ENCODE peak calls at places on chromosomes 12 and 14, in six cellular contexts. G is kidney tubule cell; B is CD8-positive, alpha-beta memory T cell; Q is GM04503; V is activated T-helper 9 cell treated with anti-CD3 and anti-CD28 coated beads, Interleukin-2, amount 50 U/mL, for 16 hours; S is T follicular helper cell. I is an unnamed sample.

GRCh38 chr12:47082283-47082962 is 2.7 kb upstream of the AMIGO2 start:
- DNase-seq in G (no peak), B (no peak), Q (no peak), V (no peak), S (no peak), I (no peak)

GRCh38 chr14:73726025-73726961 is 12.1 kb upstream of the PNMA1 start:
- DNase-seq in G (no peak), B (no peak), Q (no peak), V (no peak), S (no peak), I (no peak)

GRCh38 chr12:113162102-113163029 is 12.8 kb downstream of the CFAP73 start:
- DNase-seq in G (peak; percentile 37), B (no peak), Q (no peak), V (no peak), S (no peak), I (no peak)

GRCh38 chr12:7769999-7770398 is 5.0 kb downstream of the NANOGNB start:
- DNase-seq in G (no peak), B (no peak), Q (no peak), V (no peak), S (no peak), I (no peak)

GRCh38 chr14:50122291-50122690 is 5.9 kb upstream of the VCPKMT start:
- DNase-seq in G (peak; percentile 92), B (no peak), Q (no peak), V (no peak), S (no peak), I (no peak)

GRCh38 chr14:59097681-59098080 is 90.8 kb upstream of the DAAM1 start:
- DNase-seq in G (no peak), B (no peak), Q (no peak), V (no peak), S (no peak), I (no peak)

GRCh38 chr14:47278233-47278842 is 397.1 kb downstream of the MDGA2 start:
- DNase-seq in G (peak; percentile 52), B (no peak), Q (no peak), V (no peak), S (no peak), I (peak; percentile 50)

GRCh38 chr12:72074956-72075355 is 136.3 kb downstream of the TPH2 start:
- DNase-seq in G (peak; percentile 16), B (no peak), Q (no peak), V (no peak), S (no peak), I (no peak)

GRCh38 chr14:104301731-104302460 is 163.5 kb downstream of the KIF26A start:
- DNase-seq in G (no peak), B (no peak), Q (no peak), V (no peak), S (no peak), I (no peak)

GRCh38 chr14:105026033-105026785 is 5.3 kb upstream of the CDCA4 start:
- DNase-seq in G (peak; percentile 73), B (no peak), Q (no peak), V (no peak), S (no peak), I (no peak)

GRCh38 chr12:20400003-20400402 is 31.7 kb downstream of the PDE3A start:
- DNase-seq in G (no peak), B (no peak), Q (no peak), V (no peak), S (no peak), I (no peak)

GRCh38 chr14:73829526-73830431 is 21.9 kb upstream of the PTGR2 start:
- DNase-seq in G (peak; percentile 99), B (no peak), Q (peak; percentile 20), V (peak; percentile 10), S (no peak), I (peak; percentile 74)

GRCh38 chr14:54676822-54677708 is 110.1 kb downstream of the SAMD4A start:
- DNase-seq in G (peak; percentile 93), B (no peak), Q (peak; percentile 95), V (no peak), S (no peak), I (no peak)

GRCh38 chr12:25864287-25864686 is 94.2 kb upstream of the RASSF8 start:
- DNase-seq in G (no peak), B (no peak), Q (peak; percentile 44), V (no peak), S (no peak), I (no peak)

GRCh38 chr12:31518680-31519227 is 72.2 kb downstream of the DENND5B start:
- DNase-seq in G (peak; percentile 95), B (no peak), Q (peak; percentile 99), V (no peak), S (no peak), I (no peak)

GRCh38 chr14:75223664-75224154 is 47.3 kb upstream of the TMED10 start:
- DNase-seq in G (no peak), B (no peak), Q (no peak), V (no peak), S (no peak), I (no peak)

GRCh38 chr12:2977776-2978175 is 18.6 kb downstream of the TEAD4 start:
- DNase-seq in G (no peak), B (no peak), Q (no peak), V (no peak), S (no peak), I (no peak)

GRCh38 chr14:73823339-73823885 is 28.2 kb upstream of the PTGR2 start:
- DNase-seq in G (no peak), B (no peak), Q (no peak), V (no peak), S (no peak), I (no peak)

GRCh38 chr14:55605793-55606192 is 25.8 kb downstream of the KTN1 start:
- DNase-seq in G (peak; percentile 30), B (no peak), Q (no peak), V (no peak), S (no peak), I (no peak)

GRCh38 chr14:89454971-89455370 is 37.9 kb upstream of the FOXN3 start:
- DNase-seq in G (no peak), B (no peak), Q (no peak), V (no peak), S (no peak), I (no peak)

GRCh38 chr14:65872536-65872935 is 460.0 kb downstream of the FUT8 start:
- DNase-seq in G (no peak), B (no peak), Q (no peak), V (no peak), S (no peak), I (no peak)

GRCh38 chr12:105226219-105226618 is 9.8 kb downstream of the APPL2 start:
- DNase-seq in G (peak; percentile 63), B (peak; percentile 28), Q (peak; percentile 97), V (no peak), S (no peak), I (no peak)

GRCh38 chr12:65306603-65307501 is 28.4 kb downstream of the MSRB3 start:
- DNase-seq in G (peak; percentile 69), B (no peak), Q (no peak), V (no peak), S (no peak), I (no peak)

GRCh38 chr12:132238487-132239248 is 90.7 kb downstream of the GALNT9 start:
- DNase-seq in G (no peak), B (no peak), Q (no peak), V (no peak), S (no peak), I (no peak)

GRCh38 chr14:90017371-90017770 is 44.4 kb upstream of the KCNK13 start:
- DNase-seq in G (no peak), B (no peak), Q (peak; percentile 3), V (no peak), S (no peak), I (no peak)

GRCh38 chr12:51860986-51861385 is 12.5 kb upstream of the FIGNL2 start:
- DNase-seq in G (no peak), B (no peak), Q (no peak), V (no peak), S (no peak), I (no peak)

GRCh38 chr12:90622431-90622830 is 332.5 kb downstream of the CCER1 start:
- DNase-seq in G (peak; percentile 18), B (no peak), Q (no peak), V (no peak), S (no peak), I (no peak)

GRCh38 chr14:30227871-30228270 is 300.2 kb upstream of the PRKD1 start:
- DNase-seq in G (peak; percentile 70), B (no peak), Q (peak; percentile 26), V (no peak), S (no peak), I (no peak)

GRCh38 chr14:101077511-101078074 is 174.1 kb upstream of the RTL1 start:
- DNase-seq in G (peak; percentile 37), B (no peak), Q (no peak), V (no peak), S (no peak), I (no peak)

GRCh38 chr12:26523708-26524150 is 309.3 kb downstream of the ITPR2 start:
- DNase-seq in G (peak; percentile 88), B (no peak), Q (peak; percentile 76), V (no peak), S (no peak), I (no peak)

GRCh38 chr12:85923767-85924331 is 49.8 kb downstream of the NTS start:
- DNase-seq in G (peak; percentile 22), B (no peak), Q (no peak), V (no peak), S (no peak), I (no peak)

GRCh38 chr12:126570571-126570970 is 1505.3 kb downstream of the AACS start:
- DNase-seq in G (no peak), B (no peak), Q (no peak), V (no peak), S (no peak), I (no peak)

GRCh38 chr12:93591137-93591868 is 18.8 kb downstream of the SOCS2 start:
- DNase-seq in G (peak; percentile 81), B (peak; percentile 34), Q (peak; percentile 58), V (no peak), S (no peak), I (peak; percentile 24)

GRCh38 chr14:61183486-61183885 is 97.7 kb downstream of the TMEM30B start:
- DNase-seq in G (no peak), B (no peak), Q (no peak), V (no peak), S (no peak), I (no peak)

GRCh38 chr12:27013606-27014084 is 539 bp downstream of the TM7SF3 start:
- DNase-seq in G (peak; percentile 54), B (no peak), Q (no peak), V (no peak), S (no peak), I (no peak)

GRCh38 chr14:92973265-92973797 is 50.4 kb downstream of the CHGA start:
- DNase-seq in G (peak; percentile 67), B (peak; percentile 11), Q (peak; percentile 86), V (no peak), S (no peak), I (peak; percentile 18)

GRCh38 chr12:107339932-107340331 is 246.6 kb upstream of the CRY1 start:
- DNase-seq in G (no peak), B (no peak), Q (no peak), V (no peak), S (no peak), I (no peak)

GRCh38 chr14:100825691-100826331 is at the start of gene MEG3:
- DNase-seq in G (no peak), B (no peak), Q (peak; percentile 37), V (no peak), S (no peak), I (no peak)

GRCh38 chr14:44567997-44568396 is 60.9 kb upstream of the FSCB start:
- DNase-seq in G (no peak), B (no peak), Q (no peak), V (no peak), S (no peak), I (no peak)

I was measured in stimulated activated effector memory CD8-positive, alpha-beta T cell treated with anti-CD3 and anti-CD28 coated beads, Interleukin-12 subunit alpha, Interleukin-12 subunit beta, amount 100 ng/mL, for 72 hours.